ENCODE peak calls at places on chromosomes 3 and 15, in five cellular contexts. Z, K, G, V and D are unnamed samples.

GRCh38 chr3:140406655-140407054 is 271.2 kb upstream of the TRIM42 start:
- DNase-seq in Z (no peak), K (no peak), G (no peak), V (no peak), D (no peak)

GRCh38 chr15:45855210-45855906 is 220.5 kb downstream of the SQOR start:
- DNase-seq in Z (no peak), K (peak; percentile 22), G (no peak), V (no peak), D (no peak)

GRCh38 chr3:128316456-128316855 is 150.2 kb downstream of the DNAJB8 start:
- DNase-seq in Z (peak; percentile 18), K (no peak), G (peak; percentile 60), V (no peak), D (no peak)

GRCh38 chr3:4834403-4834866 is 144.8 kb upstream of the BHLHE40 start:
- DNase-seq in Z (no peak), K (no peak), G (peak; percentile 60), V (no peak), D (peak; percentile 73)

GRCh38 chr15:64975390-64975789 is 14.3 kb downstream of the SPG21 start:
- DNase-seq in Z (no peak), K (no peak), G (no peak), V (no peak), D (no peak)

GRCh38 chr3:105365171-105365535 is 1.6 kb upstream of the ALCAM start:
- DNase-seq in Z (no peak), K (no peak), G (no peak), V (no peak), D (no peak)

GRCh38 chr15:93028111-93028631 is 60.8 kb downstream of the RGMA start:
- DNase-seq in Z (no peak), K (no peak), G (no peak), V (no peak), D (no peak)

GRCh38 chr15:84947947-84948830 is 33.5 kb upstream of the PDE8A start:
- DNase-seq in Z (no peak), K (no peak), G (no peak), V (no peak), D (no peak)

GRCh38 chr3:43759297-43759782 is 68.6 kb downstream of the ABHD5 start:
- DNase-seq in Z (no peak), K (no peak), G (no peak), V (no peak), D (peak; percentile 5)

GRCh38 chr3:67018105-67018788 is 20.1 kb downstream of the KBTBD8 start:
- DNase-seq in Z (no peak), K (no peak), G (no peak), V (no peak), D (peak; percentile 79)

GRCh38 chr15:40239671-40240618 is 1.1 kb downstream of the PAK6 start:
- DNase-seq in Z (no peak), K (no peak), G (no peak), V (no peak), D (no peak)

GRCh38 chr3:45693941-45694521 is 4.8 kb downstream of the SACM1L start:
- DNase-seq in Z (no peak), K (no peak), G (no peak), V (no peak), D (peak; percentile 54)